ENCODE peak calls at places on chromosomes 13 and 19, in nine cellular contexts. O, T, R, L, K, N, B, Q and Z are unnamed samples.

GRCh38 chr19:38556521-38557174 is 61.1 kb downstream of the MAP4K1 start:
- DNase-seq in O (no peak), T (no peak), R (no peak), L (no peak), K (peak; percentile 54), N (no peak), B (peak; percentile 28), Q (peak; percentile 67), Z (no peak)

GRCh38 chr19:6088677-6089063 is 21.6 kb downstream of the RFX2 start:
- DNase-seq in O (no peak), T (no peak), R (no peak), L (no peak), K (no peak), N (no peak), B (no peak), Q (no peak), Z (no peak)

GRCh38 chr13:26019881-26020535 is 31.8 kb downstream of the SHISA2 start:
- DNase-seq in O (no peak), T (no peak), R (no peak), L (no peak), K (no peak), N (no peak), B (no peak), Q (no peak), Z (no peak)

GRCh38 chr13:31773538-31773937 is 34.2 kb downstream of the RXFP2 start:
- DNase-seq in O (no peak), T (no peak), R (no peak), L (no peak), K (no peak), N (no peak), B (peak; percentile 59), Q (no peak), Z (no peak)

GRCh38 chr19:1503089-1503924 is 9.5 kb downstream of the ADAMTSL5 start:
- DNase-seq in O (no peak), T (no peak), R (no peak), L (no peak), K (peak; percentile 77), N (peak; percentile 79), B (no peak), Q (peak; percentile 50), Z (peak; percentile 82)

GRCh38 chr13:44402902-44403719 is 29.5 kb downstream of the SERP2 start:
- DNase-seq in O (no peak), T (no peak), R (no peak), L (peak; percentile 23), K (no peak), N (no peak), B (peak; percentile 8), Q (no peak), Z (no peak)

GRCh38 chr19:19470579-19470978 is 44.8 kb downstream of the TSSK6 start:
- DNase-seq in O (no peak), T (no peak), R (no peak), L (no peak), K (no peak), N (no peak), B (no peak), Q (no peak), Z (no peak)

GRCh38 chr13:41326661-41327060 is 15.6 kb downstream of the NAA16 start:
- DNase-seq in O (no peak), T (no peak), R (no peak), L (no peak), K (no peak), N (no peak), B (no peak), Q (no peak), Z (no peak)

GRCh38 chr19:15589760-15590451 is 25.1 kb upstream of the CYP4F8 start:
- DNase-seq in O (no peak), T (no peak), R (no peak), L (no peak), K (no peak), N (no peak), B (no peak), Q (no peak), Z (no peak)

GRCh38 chr13:74246398-74246975 is 112.3 kb upstream of the KLF12 start:
- DNase-seq in O (no peak), T (no peak), R (peak; percentile 56), L (no peak), K (no peak), N (no peak), B (no peak), Q (no peak), Z (no peak)

GRCh38 chr19:41327076-41327475 is 17.1 kb downstream of the CCDC97 start:
- DNase-seq in O (no peak), T (no peak), R (no peak), L (no peak), K (no peak), N (no peak), B (no peak), Q (no peak), Z (no peak)

GRCh38 chr13:20882206-20882605 is 20.3 kb downstream of the XPO4 start:
- DNase-seq in O (no peak), T (no peak), R (no peak), L (no peak), K (no peak), N (peak; percentile 56), B (peak; percentile 7), Q (no peak), Z (no peak)

GRCh38 chr13:78100481-78100880 is 181.8 kb upstream of the EDNRB start:
- DNase-seq in O (no peak), T (no peak), R (no peak), L (no peak), K (no peak), N (no peak), B (no peak), Q (no peak), Z (no peak)

GRCh38 chr13:31922724-31923123 is 108.8 kb upstream of the FRY start:
- DNase-seq in O (no peak), T (no peak), R (no peak), L (no peak), K (no peak), N (no peak), B (no peak), Q (no peak), Z (no peak)

GRCh38 chr19:39154626-39155100 is 29.1 kb downstream of the PAK4 start:
- DNase-seq in O (no peak), T (no peak), R (no peak), L (no peak), K (no peak), N (peak; percentile 66), B (peak; percentile 69), Q (peak; percentile 51), Z (peak; percentile 89)

GRCh38 chr19:30061557-30062330 is 119.7 kb downstream of the URI1 start:
- DNase-seq in O (no peak), T (no peak), R (peak; percentile 4), L (peak; percentile 36), K (no peak), N (no peak), B (no peak), Q (no peak), Z (no peak)

GRCh38 chr19:45505151-45505995 is 1.9 kb upstream of the VASP start:
- DNase-seq in O (no peak), T (no peak), R (no peak), L (no peak), K (no peak), N (no peak), B (no peak), Q (no peak), Z (no peak)
- H3K27ac ChIP-seq in O (peak overlapping the region; percentile 92), T (peak overlapping the region; percentile 99), R (peak overlapping the region; percentile 98), L (peak overlapping the region; percentile 97), K (no peak overlapping the region), N (no peak overlapping the region), B (peak overlapping the region; percentile 76), Q (peak overlapping the region; percentile 99), Z (peak overlapping the region; percentile 82)

GRCh38 chr13:27353166-27353583 is 71.2 kb upstream of the GTF3A start:
- DNase-seq in O (no peak), T (no peak), R (no peak), L (no peak), K (peak; percentile 38), N (no peak), B (no peak), Q (no peak), Z (no peak)

GRCh38 chr13:27352698-27353097 is 71.7 kb upstream of the GTF3A start:
- DNase-seq in O (no peak), T (no peak), R (no peak), L (no peak), K (no peak), N (no peak), B (no peak), Q (no peak), Z (no peak)

GRCh38 chr13:27355894-27356293 is 68.5 kb upstream of the GTF3A start:
- DNase-seq in O (no peak), T (no peak), R (no peak), L (no peak), K (no peak), N (peak; percentile 55), B (no peak), Q (no peak), Z (no peak)

GRCh38 chr13:27353653-27354052 is 70.8 kb upstream of the GTF3A start:
- DNase-seq in O (no peak), T (no peak), R (no peak), L (no peak), K (no peak), N (no peak), B (no peak), Q (no peak), Z (no peak)

GRCh38 chr13:27354379-27354778 is 70.0 kb upstream of the GTF3A start:
- DNase-seq in O (no peak), T (no peak), R (no peak), L (no peak), K (no peak), N (no peak), B (no peak), Q (no peak), Z (no peak)
- TF ChIP-seq CTCF in O (no peak), T (peak; percentile 45), R (no peak), L (no peak), K (peak; percentile 28), N (no peak), B (no peak), Q (no peak), Z (peak; percentile 7)

DNA sequence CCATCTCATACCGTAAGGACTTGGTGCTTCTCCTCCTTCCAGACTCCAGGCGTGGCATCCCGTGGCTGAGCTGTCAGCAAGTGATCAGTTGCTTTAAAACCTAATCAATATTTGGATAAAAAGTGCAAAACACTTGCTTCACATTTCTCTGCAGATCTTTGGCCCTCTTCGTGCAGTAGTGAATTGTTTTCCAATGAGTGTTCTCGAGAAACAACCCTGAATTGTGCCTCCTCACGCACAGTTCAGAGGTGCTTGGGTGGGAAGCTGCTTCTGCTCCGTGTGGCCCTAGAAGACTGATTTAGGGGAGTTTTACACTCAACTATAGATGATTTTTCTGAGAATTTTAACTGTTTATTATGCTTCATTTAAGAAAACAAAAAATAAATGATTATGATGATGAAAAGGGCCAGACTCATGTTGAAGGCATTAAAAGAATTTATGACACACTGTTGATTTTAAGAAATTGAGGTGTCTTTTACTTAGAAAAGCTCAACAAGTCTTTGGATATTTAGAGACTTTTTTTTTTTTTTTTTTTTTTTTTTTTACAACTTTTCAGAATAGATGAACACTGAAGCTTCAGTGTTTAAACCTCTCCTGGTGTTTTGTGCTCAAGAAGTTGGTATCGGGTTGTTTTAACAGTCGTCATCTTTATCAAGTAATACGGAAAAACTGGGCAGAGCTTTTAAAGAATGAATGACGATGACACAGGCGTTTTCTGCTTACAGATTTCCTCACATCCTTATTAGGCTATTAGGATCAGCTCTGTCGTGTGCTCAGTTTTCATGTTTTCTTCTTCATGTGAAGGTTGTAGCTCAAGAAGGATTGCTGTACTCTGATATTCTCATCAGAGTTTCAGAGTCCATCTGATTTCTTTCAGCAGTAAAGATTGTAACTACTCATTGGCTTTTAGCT is 39.5 kb upstream of the TEX29 start:
- DNase-seq in O (no peak), T (no peak), R (no peak), L (no peak), K (no peak), N (no peak), B (no peak), Q (no peak), Z (no peak)
- H3K27ac ChIP-seq in O (peak overlapping the region; percentile 80), T (peak overlapping the region; percentile 91), R (peak overlapping the region; percentile 76), L (peak overlapping the region; percentile 78), K (no peak overlapping the region), N (no peak overlapping the region), B (no peak overlapping the region), Q (no peak overlapping the region), Z (peak overlapping the region; percentile 43)

GRCh38 chr19:17829855-17830566 is 8.7 kb upstream of the INSL3 start:
- DNase-seq in O (no peak), T (no peak), R (no peak), L (no peak), K (no peak), N (peak; percentile 97), B (no peak), Q (peak; percentile 82), Z (no peak)
- TF ChIP-seq CTCF in O (no peak), T (no peak), R (no peak), L (no peak), K (no peak), N (peak; percentile 13), B (no peak), Q (no peak), Z (no peak)